ENCODE peak calls at places on chromosome 12, in four cellular contexts. E, N, T and I are unnamed samples.

GRCh38 chr12:121300083-121300819 is 3.7 kb upstream of the CAMKK2 start:
- DNase-seq in E (no peak), N (no peak), T (no peak), I (no peak)

GRCh38 chr12:87801860-87802720 is 227.1 kb downstream of the C12orf50 start:
- DNase-seq in E (no peak), N (no peak), T (no peak), I (no peak)

GRCh38 chr12:80766897-80767296 is 50.2 kb downstream of the MYF5 start:
- DNase-seq in E (no peak), N (no peak), T (no peak), I (no peak)

GRCh38 chr12:50620050-50620974 is 115.5 kb downstream of the DIP2B start:
- DNase-seq in E (no peak), N (no peak), T (no peak), I (no peak)

GRCh38 chr12:100337727-100338126 is 19.1 kb upstream of the SLC17A8 start:
- DNase-seq in E (no peak), N (no peak), T (no peak), I (no peak)

GRCh38 chr12:63276537-63277365 is 125.8 kb upstream of the AVPR1A start:
- DNase-seq in E (no peak), N (no peak), T (no peak), I (no peak)

GRCh38 chr12:19450362-19450761 is 11.1 kb downstream of the AEBP2 start:
- DNase-seq in E (no peak), N (no peak), T (no peak), I (no peak)

GRCh38 chr12:25972783-25973182 is 14.3 kb downstream of the RASSF8 start:
- DNase-seq in E (no peak), N (no peak), T (no peak), I (no peak)

GRCh38 chr12:121626087-121626852 is at the start of gene ORAI1:
- DNase-seq in E (peak; percentile 94), N (no peak), T (peak; percentile 99), I (peak; percentile 96)

GRCh38 chr12:62618948-62619347 is 152.3 kb downstream of the MON2 start:
- DNase-seq in E (no peak), N (no peak), T (no peak), I (no peak)

GRCh38 chr12:2286461-2287131 is 233.8 kb downstream of the CACNA1C start:
- DNase-seq in E (no peak), N (no peak), T (no peak), I (no peak)

GRCh38 chr12:12528361-12529092 is 34.1 kb downstream of the DUSP16 start:
- DNase-seq in E (no peak), N (no peak), T (no peak), I (no peak)

GRCh38 chr12:23699031-23699430 is 250.4 kb downstream of the SOX5 start:
- DNase-seq in E (no peak), N (no peak), T (no peak), I (no peak)

GRCh38 chr12:81128930-81129554 is 51.2 kb downstream of the ACSS3 start:
- DNase-seq in E (no peak), N (peak; percentile 15), T (no peak), I (no peak)

GRCh38 chr12:40207551-40207950 is 17.2 kb upstream of the LRRK2 start:
- DNase-seq in E (no peak), N (no peak), T (no peak), I (no peak)

GRCh38 chr12:8948711-8949524 is 527 bp downstream of the M6PR start:
- DNase-seq in E (no peak), N (no peak), T (no peak), I (peak; percentile 38)

GRCh38 chr12:15856097-15856982 is 25.8 kb upstream of the STRAP start:
- DNase-seq in E (no peak), N (peak; percentile 60), T (peak; percentile 5), I (peak; percentile 43)

GRCh38 chr12:55675671-55676070 is 32.0 kb downstream of the ITGA7 start:
- DNase-seq in E (no peak), N (no peak), T (no peak), I (no peak)

GRCh38 chr12:128682542-128683315 is 141.0 kb downstream of the SLC15A4 start:
- DNase-seq in E (no peak), N (no peak), T (no peak), I (no peak)

GRCh38 chr12:46209914-46210834 is 58.7 kb downstream of the SLC38A1 start:
- DNase-seq in E (peak; percentile 89), N (no peak), T (peak; percentile 78), I (peak; percentile 39)

GRCh38 chr12:49698619-49699545 is 8.3 kb downstream of the FMNL3 start:
- DNase-seq in E (no peak), N (no peak), T (no peak), I (peak; percentile 16)

GRCh38 chr12:52873832-52874572 is 25.2 kb upstream of the KRT78 start:
- DNase-seq in E (peak; percentile 93), N (no peak), T (peak; percentile 95), I (peak; percentile 64)
- H3K4me3 ChIP-seq in E (peak overlapping the region; percentile 74), N (peak overlapping the region; percentile 54), T (peak overlapping the region; percentile 32), I (peak overlapping the region; percentile 31)

GRCh38 chr12:118855858-118856257 is 125.5 kb upstream of the SRRM4 start:
- DNase-seq in E (no peak), N (no peak), T (no peak), I (no peak)

GRCh38 chr12:118853634-118854033 is 127.7 kb upstream of the SRRM4 start:
- DNase-seq in E (no peak), N (no peak), T (no peak), I (no peak)

DNA sequence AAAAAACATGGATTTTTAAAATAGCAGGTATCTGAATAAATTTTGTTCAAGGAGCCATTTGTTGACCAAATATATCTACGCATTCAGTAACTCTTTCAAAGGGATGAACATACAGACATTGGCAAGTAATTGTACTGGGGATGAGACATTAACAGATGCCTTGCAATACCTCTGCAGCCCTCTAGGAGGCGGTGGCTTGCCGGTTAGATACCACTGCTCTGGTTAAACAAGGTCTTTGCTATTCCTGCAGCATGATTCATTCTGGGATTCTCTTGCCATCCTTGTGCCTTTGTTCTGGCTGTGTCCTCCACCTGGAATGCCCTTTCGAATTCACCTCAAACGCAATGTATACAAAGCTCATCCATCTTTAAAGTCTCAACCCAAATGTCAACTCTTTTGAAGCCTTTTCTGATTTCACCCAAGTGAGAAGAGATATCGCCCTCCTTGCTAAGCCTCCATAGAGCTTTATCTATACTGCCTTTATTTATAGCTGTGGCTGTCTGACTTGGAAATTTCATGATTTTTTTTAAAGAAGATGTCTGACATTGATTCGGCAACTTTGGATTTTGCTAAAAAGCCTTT is 131.0 kb upstream of the SRRM4 start:
- DNase-seq in E (no peak), N (no peak), T (peak; percentile 49), I (no peak)
- TF ChIP-seq CTCF in E (peak; percentile 18), N (peak; percentile 81), T (peak; percentile 44), I (no peak)

GRCh38 chr12:104676636-104677035 is 219.9 kb downstream of the CHST11 start:
- DNase-seq in E (no peak), N (no peak), T (no peak), I (no peak)
- H3K4me1 ChIP-seq in E (peaks cover 12% of the 10 kb centered on the region), N (peaks cover 13% of the 10 kb centered on the region), T (peaks cover 20% of the 10 kb centered on the region), I (peaks cover 15% of the 10 kb centered on the region)

DNA sequence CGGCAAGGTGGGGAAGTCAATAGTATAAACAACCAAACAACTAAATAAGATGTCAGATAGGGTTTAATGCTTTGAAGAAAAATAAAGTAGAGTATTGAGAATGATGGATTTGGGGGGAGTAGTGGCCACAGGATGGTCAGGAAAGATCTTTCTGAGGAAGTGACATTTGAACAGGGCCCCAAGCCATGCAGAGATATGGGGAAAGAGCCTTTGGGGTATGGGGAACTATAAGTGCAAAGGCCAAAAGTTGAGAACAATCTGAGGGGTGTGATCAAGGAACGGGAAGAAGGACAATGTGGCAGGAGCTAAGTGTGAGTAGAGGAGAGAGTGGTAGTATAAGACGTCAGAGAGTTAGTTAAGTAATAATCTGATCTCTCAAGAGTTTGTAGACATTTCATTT is 1.3 kb downstream of the MRPS35 start:
- DNase-seq in E (no peak), N (no peak), T (no peak), I (no peak)
- H3K4me3 ChIP-seq in E (peak overlapping the region; percentile 95), N (peak overlapping the region; percentile 75), T (peak overlapping the region; percentile 76), I (no peak overlapping the region)

GRCh38 chr12:6697584-6698351 is 2.8 kb downstream of the PIANP start:
- DNase-seq in E (no peak), N (no peak), T (no peak), I (no peak)
- TF ChIP-seq CTCF in E (no peak), N (peak; percentile 80), T (peak; percentile 14), I (no peak)

DNA sequence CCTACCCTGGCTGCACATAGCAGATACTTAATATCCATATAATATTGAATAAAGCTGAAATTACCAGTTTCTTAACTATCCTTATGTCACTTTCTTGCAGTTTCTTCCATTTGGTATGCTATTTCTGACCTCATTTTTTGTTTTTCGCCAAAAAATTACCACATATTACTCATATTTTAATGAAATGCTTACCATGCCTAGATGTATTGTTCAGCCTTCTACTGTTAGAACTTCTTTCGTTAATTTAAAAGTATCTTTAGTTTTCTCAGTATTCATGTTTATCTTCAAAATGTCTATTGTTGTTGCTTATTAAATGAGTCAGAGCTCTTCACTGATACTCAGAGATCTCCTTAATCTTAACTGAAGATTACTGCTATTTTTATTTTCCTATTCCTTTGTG is 20.5 kb downstream of the RAP1B start:
- DNase-seq in E (no peak), N (no peak), T (no peak), I (no peak)
- H3K4me1 ChIP-seq in E (peaks cover 15% of the 10 kb centered on the region), N (peaks cover 76% of the 10 kb centered on the region), T (peaks cover 11% of the 10 kb centered on the region), I (peaks cover 83% of the 10 kb centered on the region)

GRCh38 chr12:131990980-131991305 is 41.2 kb downstream of the EP400 start:
- DNase-seq in E (no peak), N (no peak), T (no peak), I (no peak)
- H3K4me3 ChIP-seq in E (no peak overlapping the region), N (no peak overlapping the region), T (no peak overlapping the region), I (no peak overlapping the region)

DNA sequence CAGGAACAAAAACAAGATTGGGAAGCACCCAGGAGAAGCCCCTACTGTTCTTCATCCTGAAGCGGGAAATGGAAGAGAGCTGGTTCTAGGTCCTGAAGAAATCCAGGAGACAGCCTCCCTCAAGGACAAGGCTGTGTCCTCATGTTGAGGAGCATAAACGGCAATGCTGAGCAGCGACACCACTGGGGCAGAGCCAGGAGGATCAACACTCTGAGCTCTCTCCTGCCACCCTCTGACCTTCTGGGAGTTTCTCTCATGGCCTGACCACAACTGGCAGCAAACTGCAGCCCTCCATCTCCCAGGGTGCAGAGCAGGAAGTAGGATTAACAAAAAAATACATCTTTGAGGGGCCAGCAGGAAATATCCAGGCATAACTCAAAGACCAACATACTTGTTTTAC is 1292.2 kb upstream of the TMEM132C start:
- DNase-seq in E (no peak), N (no peak), T (no peak), I (no peak)
- TF ChIP-seq CTCF in E (no peak), N (no peak), T (no peak), I (no peak)

DNA sequence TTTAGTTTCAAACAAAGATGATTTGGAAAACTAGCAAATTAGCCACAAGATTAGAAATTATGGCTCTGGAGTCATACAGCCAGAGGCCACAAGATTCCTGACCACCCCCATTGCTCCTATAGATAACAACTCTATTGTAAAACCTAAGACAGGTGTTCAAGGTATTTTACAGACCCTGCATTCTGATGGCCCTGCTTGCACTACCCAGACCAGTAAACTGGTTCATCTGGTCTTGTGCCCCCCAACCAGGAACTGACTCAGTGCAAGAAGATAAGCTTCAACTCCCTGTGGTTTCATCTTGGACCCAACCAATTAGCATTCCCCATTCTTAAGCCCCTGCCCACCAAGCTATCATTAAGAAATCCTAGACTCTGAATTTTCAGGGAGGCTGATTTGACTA is 125.0 kb downstream of the CCDC60 start:
- DNase-seq in E (no peak), N (no peak), T (no peak), I (no peak)
- H3K4me1 ChIP-seq in E (no peaks in the 10 kb centered on the region), N (no peaks in the 10 kb centered on the region), T (no peaks in the 10 kb centered on the region), I (no peaks in the 10 kb centered on the region)